ENCODE peak calls at places on chromosome 19, in seven cellular contexts. N, A, G, L, H, S and K are unnamed samples.

GRCh38 chr19:41219924-41220567 is 1.0 kb downstream of the AXL start:
- DNase-seq in N (peak; percentile 49), A (no peak), G (no peak), L (no peak), H (no peak), S (peak; percentile 25), K (no peak)

GRCh38 chr19:33948651-33949335 is 152.1 kb downstream of the KCTD15 start:
- DNase-seq in N (no peak), A (no peak), G (no peak), L (no peak), H (no peak), S (no peak), K (no peak)

GRCh38 chr19:33487901-33488817 is 33.4 kb downstream of the PEPD start:
- DNase-seq in N (no peak), A (no peak), G (no peak), L (no peak), H (no peak), S (no peak), K (no peak)

GRCh38 chr19:4506449-4507149 is 11.7 kb downstream of the PLIN4 start:
- DNase-seq in N (no peak), A (no peak), G (peak; percentile 9), L (no peak), H (no peak), S (no peak), K (no peak)

GRCh38 chr19:43439183-43440063 is 24.7 kb downstream of the TEX101 start:
- DNase-seq in N (no peak), A (peak; percentile 79), G (no peak), L (no peak), H (peak; percentile 72), S (no peak), K (no peak)

GRCh38 chr19:46737275-46737654 is 8.6 kb upstream of the FKRP start:
- DNase-seq in N (no peak), A (no peak), G (no peak), L (no peak), H (no peak), S (no peak), K (no peak)

GRCh38 chr19:2175742-2176141 is 12.0 kb downstream of the DOT1L start:
- DNase-seq in N (no peak), A (no peak), G (no peak), L (no peak), H (no peak), S (no peak), K (no peak)

GRCh38 chr19:55206664-55207500 is 2.4 kb downstream of the PTPRH start:
- DNase-seq in N (no peak), A (no peak), G (peak; percentile 56), L (peak; percentile 19), H (peak; percentile 100), S (peak; percentile 91), K (peak; percentile 68)

GRCh38 chr19:41422955-41423354 is 4.2 kb downstream of the B3GNT8 start:
- DNase-seq in N (no peak), A (no peak), G (no peak), L (no peak), H (no peak), S (no peak), K (no peak)

GRCh38 chr19:50490411-50490811 is 13.8 kb upstream of the GARIN5A start:
- DNase-seq in N (no peak), A (no peak), G (no peak), L (no peak), H (no peak), S (no peak), K (no peak)

GRCh38 chr19:32233885-32234284 is 111.5 kb upstream of the ZNF507 start:
- DNase-seq in N (no peak), A (no peak), G (no peak), L (no peak), H (no peak), S (no peak), K (no peak)

GRCh38 chr19:38893341-38893771 is 6.1 kb downstream of the SIRT2 start:
- DNase-seq in N (no peak), A (no peak), G (no peak), L (no peak), H (no peak), S (no peak), K (no peak)

GRCh38 chr19:1052349-1052967 is 12.6 kb downstream of the ABCA7 start:
- DNase-seq in N (no peak), A (no peak), G (no peak), L (no peak), H (no peak), S (no peak), K (no peak)

GRCh38 chr19:50858896-50859295 is 4.2 kb downstream of the KLK3 start:
- DNase-seq in N (no peak), A (no peak), G (no peak), L (no peak), H (no peak), S (peak; percentile 58), K (no peak)

GRCh38 chr19:39299404-39299803 is 3.2 kb downstream of the IFNL1 start:
- DNase-seq in N (no peak), A (peak; percentile 61), G (no peak), L (no peak), H (no peak), S (no peak), K (no peak)

GRCh38 chr19:3826163-3826562 is 40.0 kb upstream of the MATK start:
- DNase-seq in N (no peak), A (no peak), G (no peak), L (no peak), H (no peak), S (no peak), K (no peak)

GRCh38 chr19:46599716-46600392 is 1.3 kb upstream of the CALM3 start:
- DNase-seq in N (no peak), A (no peak), G (no peak), L (no peak), H (no peak), S (no peak), K (no peak)

GRCh38 chr19:56071151-56071550 is 49.9 kb downstream of the ZNF787 start:
- DNase-seq in N (no peak), A (no peak), G (no peak), L (no peak), H (no peak), S (no peak), K (no peak)

GRCh38 chr19:51573331-51573730 is 2.2 kb downstream of the ZNF175 start:
- DNase-seq in N (no peak), A (no peak), G (no peak), L (no peak), H (no peak), S (no peak), K (no peak)

GRCh38 chr19:41936416-41936850 is 8.2 kb upstream of the ERFL start:
- DNase-seq in N (no peak), A (peak; percentile 71), G (no peak), L (no peak), H (no peak), S (no peak), K (no peak)

GRCh38 chr19:30626567-30626966 is 254.4 kb downstream of the ZNF536 start:
- DNase-seq in N (no peak), A (no peak), G (no peak), L (no peak), H (no peak), S (no peak), K (no peak)

GRCh38 chr19:44758596-44758995 is 10.1 kb downstream of the BCL3 start:
- DNase-seq in N (no peak), A (no peak), G (no peak), L (no peak), H (no peak), S (no peak), K (no peak)
- H3K4me3 ChIP-seq in N (peak overlapping the region; percentile 71), A (no peak overlapping the region), G (no peak overlapping the region), L (no peak overlapping the region), H (no peak overlapping the region), S (peak overlapping the region; percentile 45), K (peak overlapping the region; percentile 40)

GRCh38 chr19:19458110-19458816 is 52.8 kb downstream of the GATAD2A start:
- DNase-seq in N (no peak), A (no peak), G (no peak), L (no peak), H (no peak), S (no peak), K (no peak)

GRCh38 chr19:19459707-19460251 is 54.3 kb downstream of the GATAD2A start:
- DNase-seq in N (no peak), A (peak; percentile 72), G (no peak), L (no peak), H (no peak), S (peak; percentile 54), K (no peak)

GRCh38 chr19:19460258-19460731 is 54.8 kb downstream of the GATAD2A start:
- DNase-seq in N (no peak), A (no peak), G (no peak), L (no peak), H (no peak), S (no peak), K (no peak)

GRCh38 chr19:19459099-19459498 is 53.6 kb downstream of the GATAD2A start:
- DNase-seq in N (no peak), A (peak; percentile 50), G (no peak), L (no peak), H (no peak), S (no peak), K (no peak)

GRCh38 chr19:19457691-19458090 is 52.2 kb downstream of the GATAD2A start:
- DNase-seq in N (no peak), A (no peak), G (no peak), L (no peak), H (no peak), S (no peak), K (no peak)
- H3K4me3 ChIP-seq in N (no peak overlapping the region), A (no peak overlapping the region), G (no peak overlapping the region), L (no peak overlapping the region), H (no peak overlapping the region), S (no peak overlapping the region), K (no peak overlapping the region)

DNA sequence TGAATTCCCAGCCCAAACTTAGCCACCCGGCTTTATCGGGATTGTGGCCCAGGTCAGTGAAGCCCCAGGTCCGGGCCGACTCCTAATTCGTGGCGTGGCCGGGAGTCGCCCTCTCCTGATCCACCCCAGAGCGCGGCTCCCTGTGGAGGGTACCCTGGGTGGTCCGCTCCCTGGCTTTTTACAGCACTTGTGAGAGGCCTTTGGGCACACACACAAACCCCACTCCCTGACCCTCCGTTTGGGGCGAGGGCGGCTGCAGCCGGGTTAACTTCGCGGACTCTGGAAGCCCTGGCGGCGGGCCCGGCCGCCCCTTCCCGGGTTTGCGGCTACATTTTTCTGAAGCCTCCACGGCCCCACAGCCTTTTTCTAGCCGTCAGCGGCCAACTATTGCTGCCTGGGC is 56.5 kb downstream of the ZNF568 start:
- DNase-seq in N (no peak), A (no peak), G (no peak), L (no peak), H (no peak), S (no peak), K (no peak)
- H3K4me3 ChIP-seq in N (peak overlapping the region; percentile 88), A (peak overlapping the region; percentile 72), G (peak overlapping the region; percentile 70), L (no peak overlapping the region), H (no peak overlapping the region), S (peak overlapping the region; percentile 66), K (peak overlapping the region; percentile 68)

DNA sequence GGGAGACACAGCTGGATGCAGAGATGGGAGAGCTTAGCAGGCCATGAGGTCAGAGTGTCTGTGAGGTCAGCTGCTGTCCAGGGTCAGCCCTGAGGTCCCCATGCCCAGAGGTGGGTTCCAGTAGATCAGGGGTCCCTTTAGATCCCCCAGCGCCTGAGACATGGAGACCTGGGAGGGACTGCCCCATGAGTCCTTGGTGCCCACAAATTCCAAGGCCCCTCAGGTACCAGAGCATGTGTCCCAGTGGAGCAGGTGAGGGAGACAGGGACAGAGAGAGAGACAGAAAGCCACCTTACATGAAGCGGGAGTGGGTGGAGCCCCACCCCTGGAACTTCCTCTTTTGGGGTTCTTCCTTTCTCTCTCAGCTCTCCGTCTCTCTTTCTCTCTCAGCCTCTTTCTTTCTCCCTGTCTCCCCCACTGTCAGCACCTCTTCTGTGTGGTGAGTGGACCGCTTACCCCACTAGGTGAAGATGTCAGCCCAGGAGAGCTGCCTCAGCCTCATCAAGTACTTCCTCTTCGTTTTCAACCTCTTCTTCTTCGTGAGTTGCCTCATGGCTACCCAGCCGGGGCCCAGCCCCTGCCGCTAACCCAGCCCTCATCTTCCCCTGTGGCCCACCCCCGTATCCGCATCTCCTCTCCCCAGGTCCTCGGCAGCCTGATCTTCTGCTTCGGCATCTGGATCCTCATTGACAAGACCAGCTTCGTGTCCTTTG is at the start of gene CD37:
- DNase-seq in N (no peak), A (peak; percentile 55), G (no peak), L (no peak), H (no peak), S (peak; percentile 37), K (peak; percentile 18)
- H3K4me3 ChIP-seq in N (peak within 1 kb of the TSS; percentile 66), A (peak within 1 kb of the TSS; percentile 79), G (no peak within 1 kb of the TSS), L (no peak within 1 kb of the TSS), H (no peak within 1 kb of the TSS), S (peak within 1 kb of the TSS; percentile 46), K (peak within 1 kb of the TSS; percentile 14)